ENCODE peak calls at places on chromosomes 12 and 14, in five cellular contexts. A, C, L, O and T are unnamed samples.

GRCh38 chr12:120725151-120725658 is 421 bp upstream of the ACADS start:
- DNase-seq in A (no peak), O (peak; percentile 3), L (peak; percentile 11), C (no peak), T (no peak)

GRCh38 chr12:65655074-65655493 is 169.2 kb upstream of the HMGA2 start:
- DNase-seq in O (peak; percentile 41), L (no peak), A (no peak), C (no peak), T (no peak)

GRCh38 chr14:40374221-40374620 is 942.0 kb upstream of the FBXO33 start:
- DNase-seq in C (no peak), O (no peak), L (no peak), A (no peak), T (no peak)

GRCh38 chr12:92059976-92060375 is 85.7 kb downstream of the BTG1 start:
- DNase-seq in A (no peak), L (no peak), O (peak; percentile 74), C (no peak), T (no peak)

GRCh38 chr12:72271741-72272661 is at the start of gene TRHDE:
- DNase-seq in L (peak; percentile 86), O (peak; percentile 76), A (no peak), C (no peak), T (no peak)

GRCh38 chr12:46661161-46661845 is 164.5 kb downstream of the SLC38A4 start:
- DNase-seq in A (peak; percentile 48), O (peak; percentile 92), L (peak; percentile 93), C (peak; percentile 80), T (peak; percentile 39)

GRCh38 chr12:132246997-132247717 is 82.2 kb downstream of the GALNT9 start:
- DNase-seq in A (no peak), O (no peak), C (no peak), L (no peak), T (no peak)

GRCh38 chr14:90658541-90658967 is 157.7 kb downstream of the TTC7B start:
- DNase-seq in O (peak; percentile 69), L (peak; percentile 68), C (peak; percentile 32), A (no peak), T (no peak)

GRCh38 chr12:64392221-64392620 is 1.7 kb upstream of the C12orf56 start:
- DNase-seq in O (peak; percentile 59), L (peak; percentile 63), C (peak; percentile 72), A (no peak), T (peak; percentile 24)

GRCh38 chr12:15854916-15855315 is 27.3 kb upstream of the STRAP start:
- DNase-seq in C (no peak), O (no peak), A (peak; percentile 66), L (peak; percentile 78), T (no peak)

GRCh38 chr12:21992823-21993222 is 51.6 kb upstream of the ABCC9 start:
- DNase-seq in A (no peak), C (peak; percentile 68), O (no peak), L (no peak), T (peak; percentile 20)

GRCh38 chr12:84760091-84760490 is 152.5 kb downstream of the SLC6A15 start:
- DNase-seq in O (peak; percentile 41), L (no peak), C (no peak), A (no peak), T (no peak)

GRCh38 chr12:62976110-62976640 is 41.2 kb upstream of the PPM1H start:
- DNase-seq in O (no peak), L (no peak), C (no peak), A (no peak), T (no peak)

GRCh38 chr12:3417937-3418336 is 73.1 kb upstream of the PRMT8 start:
- DNase-seq in L (no peak), A (no peak), O (no peak), C (no peak), T (no peak)

GRCh38 chr14:34489324-34489723 is 27.3 kb upstream of the SPTSSA start:
- DNase-seq in L (no peak), O (no peak), A (no peak), C (no peak), T (no peak)

GRCh38 chr14:43525647-43526046 is 981.4 kb downstream of the FSCB start:
- DNase-seq in A (no peak), L (no peak), C (no peak), O (no peak), T (no peak)

GRCh38 chr14:39015360-39015961 is 87.6 kb downstream of the SEC23A start:
- DNase-seq in A (no peak), C (peak; percentile 56), O (peak; percentile 58), L (peak; percentile 54), T (peak; percentile 54)

GRCh38 chr14:64569108-64570045 is 19.6 kb downstream of the PPP1R36 start:
- DNase-seq in A (peak; percentile 75), L (peak; percentile 84), C (no peak), O (peak; percentile 74), T (no peak)

GRCh38 chr14:89185919-89186849 is 230.8 kb downstream of the FOXN3 start:
- DNase-seq in C (no peak), L (no peak), O (peak; percentile 61), A (peak; percentile 58), T (no peak)

GRCh38 chr14:36069535-36069900 is 107.0 kb downstream of the PTCSC3 start:
- DNase-seq in O (peak; percentile 39), A (peak; percentile 53), C (peak; percentile 43), L (peak; percentile 66), T (peak; percentile 59)

GRCh38 chr14:42806909-42807315 is 1200.2 kb downstream of the LRFN5 start:
- DNase-seq in C (no peak), A (peak; percentile 88), L (no peak), O (peak; percentile 92), T (no peak)

GRCh38 chr12:6452908-6453630 is 1.2 kb downstream of the TAPBPL start:
- DNase-seq in A (no peak), O (no peak), L (no peak), C (peak; percentile 66), T (no peak)

GRCh38 chr12:49950310-49951251 is at the start of gene AQP2:
- DNase-seq in A (no peak), O (no peak), L (peak; percentile 62), C (no peak), T (no peak)

GRCh38 chr14:56794557-56795283 is 15.6 kb downstream of the OTX2 start:
- DNase-seq in L (peak; percentile 65), C (no peak), A (no peak), O (no peak), T (no peak)

GRCh38 chr12:7751394-7751793 is 4.2 kb upstream of the CLEC4C start:
- DNase-seq in A (no peak), C (no peak), L (no peak), O (no peak), T (no peak)

GRCh38 chr12:103793512-103794045 is 47.5 kb downstream of the NT5DC3 start:
- DNase-seq in O (no peak), A (no peak), C (no peak), L (no peak), T (no peak)

GRCh38 chr14:20343855-20344205 is 395 bp downstream of the PARP2 start:
- DNase-seq in A (no peak), L (peak; percentile 26), C (no peak), O (no peak), T (no peak)

GRCh38 chr14:39266589-39266870 is 32.8 kb downstream of the MIA2 start:
- DNase-seq in O (no peak), L (peak; percentile 62), C (no peak), A (peak; percentile 17), T (peak; percentile 74)

GRCh38 chr12:103197725-103198388 is 240.4 kb downstream of the ASCL1 start:
- DNase-seq in C (no peak), O (no peak), A (no peak), L (no peak), T (no peak)

GRCh38 chr14:82060219-82060618 is 526.6 kb upstream of the SEL1L start:
- DNase-seq in L (peak; percentile 88), C (no peak), A (no peak), O (no peak), T (no peak)

GRCh38 chr14:50726372-50727107 is 58.4 kb upstream of the SAV1 start:
- DNase-seq in C (peak; percentile 84), A (no peak), O (peak; percentile 83), L (no peak), T (no peak)

GRCh38 chr12:131097247-131098177 is 143.8 kb downstream of the ADGRD1 start:
- DNase-seq in A (no peak), C (no peak), O (no peak), L (no peak), T (no peak)

GRCh38 chr12:26845984-26846383 is 13.0 kb upstream of the ITPR2 start:
- DNase-seq in L (peak; percentile 30), O (peak; percentile 71), A (peak; percentile 76), C (no peak), T (peak; percentile 56)

GRCh38 chr14:75223664-75224154 is 47.3 kb upstream of the TMED10 start:
- DNase-seq in O (peak; percentile 20), A (peak; percentile 46), L (peak; percentile 91), C (no peak), T (peak; percentile 79)

GRCh38 chr14:26808407-26808806 is 210.6 kb upstream of the NOVA1 start:
- DNase-seq in C (no peak), L (peak; percentile 9), A (no peak), O (peak; percentile 13), T (no peak)

GRCh38 chr14:92352158-92352985 is 29.4 kb downstream of the SLC24A4 start:
- DNase-seq in A (no peak), C (peak; percentile 72), L (peak; percentile 61), O (no peak), T (peak; percentile 26)

GRCh38 chr12:28708918-28709371 is 440.1 kb upstream of the FAR2 start:
- DNase-seq in C (no peak), A (peak; percentile 27), O (peak; percentile 91), L (no peak), T (no peak)

GRCh38 chr14:28765907-28766504 is 581 bp upstream of the FOXG1 start:
- DNase-seq in A (no peak), C (no peak), L (peak; percentile 84), O (peak; percentile 52), T (no peak)
- H3K4me3 ChIP-seq in A (peak overlapping the region; percentile 12), C (no peak overlapping the region), L (peak overlapping the region; percentile 8), O (peak overlapping the region; percentile 42), T (no peak overlapping the region)

GRCh38 chr12:93127582-93128331 is 198.7 kb upstream of the EEA1 start:
- DNase-seq in A (no peak), L (peak; percentile 67), O (peak; percentile 83), C (no peak), T (no peak)
- H3K4me3 ChIP-seq in A (no peak overlapping the region), L (no peak overlapping the region), O (no peak overlapping the region), C (no peak overlapping the region), T (no peak overlapping the region)

GRCh38 chr12:80264386-80264785 is 165.0 kb downstream of the OTOGL start:
- DNase-seq in O (no peak), C (no peak), L (no peak), A (no peak), T (no peak)
- H3K4me3 ChIP-seq in O (no peak overlapping the region), C (no peak overlapping the region), L (no peak overlapping the region), A (no peak overlapping the region), T (no peak overlapping the region)

GRCh38 chr12:54502485-54502884 is 4.9 kb downstream of the NCKAP1L start:
- DNase-seq in C (peak; percentile 12), A (no peak), O (no peak), L (no peak), T (no peak)

GRCh38 chr12:54495327-54495726 is 2.2 kb upstream of the NCKAP1L start:
- DNase-seq in L (no peak), C (no peak), A (no peak), O (no peak), T (no peak)

DNA sequence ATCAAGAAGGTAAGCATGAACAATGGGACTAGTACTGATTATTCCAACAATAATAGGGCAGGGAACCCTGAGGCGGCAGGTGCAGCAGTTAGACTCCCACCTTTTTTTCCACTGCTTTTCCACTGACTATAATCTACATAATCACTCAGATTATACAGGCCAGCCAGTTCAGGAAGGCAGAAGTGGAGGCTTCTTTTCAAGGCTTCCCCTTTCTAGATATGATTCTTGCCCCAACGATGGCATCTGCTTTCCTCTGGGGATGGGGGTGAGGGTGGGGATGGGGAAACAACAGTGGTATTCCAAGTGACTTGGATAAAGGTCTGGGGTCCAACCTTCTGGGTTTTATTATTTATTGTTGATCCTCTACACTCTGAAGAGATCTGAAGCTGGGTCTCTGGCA is 331 bp downstream of the NCKAP1L start:
- DNase-seq in A (no peak), L (no peak), O (no peak), C (no peak), T (no peak)
- H3K4me3 ChIP-seq in A (no peak overlapping the region), L (no peak overlapping the region), O (no peak overlapping the region), C (peak overlapping the region; percentile 98), T (peak overlapping the region; percentile 76)